ENCODE peak calls at places on chromosomes 5 and 9, in six cellular contexts. R is ascending aorta; G is heart left ventricle; H is dorsolateral prefrontal cortex; C is psoas muscle; O is CD8-positive, alpha-beta T cell. J is an unnamed sample.

GRCh38 chr5:175590471-175590881 is 67.4 kb upstream of the HRH2 start:
- DNase-seq in R (no peak), G (no peak), H (no peak), C (no peak), O (no peak), J (no peak)

GRCh38 chr5:101517795-101518194 is 614.7 kb upstream of the ST8SIA4 start:
- DNase-seq in R (no peak), G (no peak), H (no peak), C (no peak), O (no peak), J (no peak)

GRCh38 chr9:98597372-98597771 is 111.4 kb downstream of the GABBR2 start:
- DNase-seq in R (no peak), G (no peak), H (no peak), C (no peak), O (no peak), J (no peak)

GRCh38 chr9:32551491-32552049 is 557 bp upstream of the SMIM27 start:
- DNase-seq in R (no peak), G (peak; percentile 31), H (peak; percentile 15), C (no peak), O (peak; percentile 37), J (no peak)

GRCh38 chr5:41793156-41793770 is 77.0 kb downstream of the OXCT1 start:
- DNase-seq in R (no peak), G (no peak), H (no peak), C (no peak), O (no peak), J (no peak)

GRCh38 chr9:134939080-134939733 is 21.5 kb upstream of the FCN1 start:
- DNase-seq in R (no peak), G (no peak), H (no peak), C (peak; percentile 48), O (no peak), J (no peak)

GRCh38 chr9:134910146-134910545 is 7.6 kb downstream of the FCN1 start:
- DNase-seq in R (no peak), G (no peak), H (no peak), C (peak; percentile 16), O (no peak), J (peak; percentile 38)

GRCh38 chr9:121735792-121736130 is 84.3 kb downstream of the DAB2IP start:
- DNase-seq in R (no peak), G (no peak), H (no peak), C (no peak), O (no peak), J (no peak)

GRCh38 chr5:145347026-145347616 is 488.0 kb downstream of the PRELID2 start:
- DNase-seq in R (no peak), G (no peak), H (no peak), C (no peak), O (no peak), J (no peak)

GRCh38 chr9:69097053-69097452 is 61.5 kb downstream of the FXN start:
- DNase-seq in R (no peak), G (no peak), H (no peak), C (no peak), O (no peak), J (no peak)

GRCh38 chr5:9207820-9208418 is 338.0 kb downstream of the SEMA5A start:
- DNase-seq in R (no peak), G (no peak), H (no peak), C (no peak), O (no peak), J (no peak)

DNA sequence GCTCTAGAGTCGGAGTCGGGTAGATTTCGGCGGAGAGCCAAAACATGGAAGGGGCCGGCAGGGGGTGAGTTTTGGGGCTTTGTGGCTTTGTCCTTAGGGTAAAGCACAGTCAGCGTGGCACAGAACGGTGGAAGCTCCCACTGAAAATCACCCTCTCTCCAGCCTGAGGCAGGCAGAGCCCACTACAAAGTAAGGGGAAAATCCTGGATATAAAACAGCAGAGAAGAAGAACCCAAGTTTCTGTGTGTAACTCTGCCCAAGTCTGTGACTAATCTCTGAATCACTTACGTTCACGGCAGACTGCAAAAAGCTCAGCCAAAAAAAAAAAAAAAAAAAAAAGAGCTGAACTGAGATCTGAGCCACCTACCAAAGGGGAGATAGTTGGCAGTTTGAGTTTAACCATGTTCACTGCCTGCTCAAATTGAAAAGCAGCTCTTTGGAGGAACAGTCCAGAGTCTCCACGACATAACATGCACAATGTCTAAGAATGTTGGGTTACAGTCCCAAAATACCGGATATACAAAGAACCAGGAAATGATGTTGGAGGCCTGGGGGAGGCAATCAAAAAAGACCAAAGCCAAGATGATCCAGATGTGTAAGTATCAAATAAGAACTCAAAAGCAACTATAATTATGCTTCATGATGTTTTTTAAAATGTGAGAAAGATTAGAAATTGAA is 26.7 kb upstream of the OR2K2 start:
- DNase-seq in R (no peak), G (no peak), H (no peak), C (peak; percentile 51), O (no peak), J (no peak)
- H3K27ac ChIP-seq in R (peak overlapping the region; percentile 60), G (no peak overlapping the region), H (no peak overlapping the region), C (no peak overlapping the region), O (no peak overlapping the region), J (no peak overlapping the region)

GRCh38 chr9:8287970-8288369 is 488.4 kb upstream of the DMAC1 start:
- DNase-seq in R (no peak), G (no peak), H (no peak), C (no peak), O (no peak), J (no peak)
- TF ChIP-seq CTCF in R (no peak), G (no peak), H (no peak), C (no peak), O (no peak), J (no peak)

GRCh38 chr5:35884125-35884788 is 27.6 kb downstream of the IL7R start:
- DNase-seq in R (no peak), G (no peak), H (no peak), C (no peak), O (no peak), J (no peak)
- H3K27ac ChIP-seq in R (no peak overlapping the region), G (no peak overlapping the region), H (no peak overlapping the region), C (no peak overlapping the region), O (no peak overlapping the region), J (no peak overlapping the region)

GRCh38 chr5:139439013-139439903 is at the start of gene DNAJC18:
- DNase-seq in R (peak; percentile 83), G (peak; percentile 96), H (peak; percentile 98), C (peak; percentile 97), O (peak; percentile 78), J (peak; percentile 88)
- TF ChIP-seq CTCF in R (no peak), G (no peak), H (peak; percentile 32), C (no peak), O (no peak), J (no peak)

GRCh38 chr5:110754181-110754580 is 15.4 kb downstream of the SLC25A46 start:
- DNase-seq in R (no peak), G (no peak), H (no peak), C (no peak), O (no peak), J (no peak)

GRCh38 chr5:110757118-110757729 is 18.4 kb downstream of the SLC25A46 start:
- DNase-seq in R (no peak), G (no peak), H (no peak), C (no peak), O (no peak), J (no peak)

GRCh38 chr5:110752953-110753352 is 14.1 kb downstream of the SLC25A46 start:
- DNase-seq in R (no peak), G (no peak), H (no peak), C (no peak), O (no peak), J (no peak)

GRCh38 chr5:110753620-110754019 is 14.8 kb downstream of the SLC25A46 start:
- DNase-seq in R (no peak), G (no peak), H (no peak), C (no peak), O (no peak), J (no peak)

GRCh38 chr5:110751902-110752762 is 13.3 kb downstream of the SLC25A46 start:
- DNase-seq in R (no peak), G (no peak), H (no peak), C (no peak), O (no peak), J (no peak)
- H3K27ac ChIP-seq in R (no peak overlapping the region), G (no peak overlapping the region), H (no peak overlapping the region), C (no peak overlapping the region), O (no peak overlapping the region), J (no peak overlapping the region)

DNA sequence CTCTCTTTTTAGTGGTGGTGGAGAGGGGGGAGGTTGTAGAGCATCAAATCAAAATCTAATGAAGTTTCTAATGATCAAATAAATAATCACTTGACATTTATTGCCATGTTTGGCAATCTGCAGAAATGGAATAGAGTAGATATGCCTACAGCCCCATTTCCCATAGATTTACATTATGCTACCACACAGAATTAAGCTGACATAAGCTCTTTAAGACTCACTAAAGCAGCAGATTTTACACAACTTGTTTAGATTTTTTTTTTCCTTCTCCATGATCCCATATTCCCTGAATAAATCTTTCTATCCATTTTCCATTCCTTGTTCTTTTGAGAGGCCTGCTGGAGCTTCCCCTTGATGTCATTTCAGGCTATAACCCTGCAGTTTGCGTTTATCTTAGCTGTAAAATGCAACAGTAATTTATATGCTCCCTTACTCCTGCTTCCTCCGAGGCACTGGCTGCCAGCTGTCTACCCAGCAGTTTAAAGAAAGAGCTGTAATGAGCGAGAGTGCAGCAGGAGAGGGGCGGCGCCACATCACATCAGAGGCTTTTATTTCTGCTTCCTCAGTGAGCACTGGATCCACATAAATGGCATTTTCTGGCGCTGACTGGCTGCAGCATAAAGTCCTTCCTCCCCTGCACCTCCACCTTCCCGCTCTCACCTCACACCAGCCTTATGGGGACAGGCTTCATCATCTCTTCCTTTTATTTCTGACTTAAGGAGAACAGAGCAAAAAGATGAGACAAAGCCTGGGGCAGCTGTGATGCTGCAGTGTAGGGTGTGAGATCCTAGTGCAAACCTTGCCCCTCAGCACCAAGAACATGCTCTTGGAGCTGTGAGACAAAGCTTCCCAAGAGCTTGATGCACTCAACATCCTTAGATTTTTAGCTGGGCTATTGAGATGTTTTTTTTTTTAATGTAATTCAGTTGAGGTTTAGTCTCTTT is 829.4 kb upstream of the ZNF608 start:
- DNase-seq in R (no peak), G (no peak), H (peak; percentile 84), C (no peak), O (no peak), J (no peak)
- TF ChIP-seq CTCF in R (no peak), G (no peak), H (peak; percentile 37), C (no peak), O (no peak), J (no peak)

GRCh38 chr5:172838151-172838875 is 4.3 kb downstream of the ERGIC1 start:
- DNase-seq in R (no peak), G (no peak), H (no peak), C (no peak), O (no peak), J (no peak)
- H3K27ac ChIP-seq in R (peak overlapping the region; percentile 86), G (no peak overlapping the region), H (peak overlapping the region; percentile 56), C (peak overlapping the region; percentile 82), O (peak overlapping the region; percentile 58), J (no peak overlapping the region)

DNA sequence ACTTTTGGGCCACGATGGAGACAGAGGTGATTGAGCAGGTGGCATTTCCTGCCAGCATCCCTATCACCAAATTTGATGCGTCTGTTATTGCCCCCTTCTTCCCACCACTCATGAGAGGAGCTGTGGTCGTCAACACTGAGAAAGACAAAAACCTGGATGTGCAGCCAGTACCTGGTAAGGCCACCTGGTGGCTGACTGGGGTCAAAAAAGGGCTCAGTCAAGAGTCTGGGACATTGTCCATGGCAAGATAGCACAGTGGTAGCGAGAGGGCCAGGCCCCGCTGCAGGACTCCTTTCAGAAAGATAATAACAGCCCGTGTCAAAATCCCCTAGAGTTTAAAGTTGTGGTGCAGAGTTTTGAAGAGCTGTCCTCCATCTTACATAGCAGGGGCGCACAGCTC is 40.8 kb downstream of the CSF1R start:
- DNase-seq in R (no peak), G (no peak), H (no peak), C (no peak), O (no peak), J (no peak)
- TF ChIP-seq CTCF in R (no peak), G (no peak), H (no peak), C (no peak), O (no peak), J (no peak)

J was measured in right lobe of liver.